ENCODE peak calls at places on chromosomes 7 and 10, in nine cellular contexts. B, M, X, A, J, R, L, G and P are unnamed samples.

GRCh38 chr7:2876031-2876862 is 32.1 kb upstream of the GNA12 start:
- DNase-seq in X (no peak), A (no peak), J (peak), R (no peak), G (peak), M (no peak), B (no peak), L (no peak), P (no peak)

GRCh38 chr10:49634053-49634660 is 20.3 kb downstream of the CHAT start:
- DNase-seq in G (no peak), B (no peak), L (peak), R (no peak), J (no peak), X (no peak), A (no peak), M (no peak), P (no peak)

GRCh38 chr7:17668122-17668521 is 272.2 kb downstream of the SNX13 start:
- DNase-seq in G (no peak), X (no peak), R (no peak), A (no peak), M (no peak), B (no peak), J (no peak), L (no peak), P (no peak)

GRCh38 chr7:151122276-151122675 is 36.0 kb downstream of the AGAP3 start:
- DNase-seq in M (no peak), J (no peak), A (no peak), X (no peak), B (no peak), L (peak), R (no peak), G (no peak), P (no peak)

GRCh38 chr7:30682131-30683083 is at the start of gene CRHR2:
- DNase-seq in J (no peak), M (no peak), G (no peak), A (no peak), R (no peak), X (no peak), L (no peak), B (peak), P (no peak)

GRCh38 chr7:134371536-134371935 is 54.8 kb upstream of the SLC35B4 start:
- DNase-seq in B (no peak), L (no peak), J (no peak), M (no peak), G (peak), X (no peak), R (no peak), A (no peak), P (no peak)

GRCh38 chr7:144436500-144436899 is 33.0 kb upstream of the NOBOX start:
- DNase-seq in J (no peak), L (no peak), B (no peak), M (no peak), R (no peak), X (no peak), A (no peak), G (no peak), P (no peak)

GRCh38 chr7:44279731-44280505 is 45.5 kb downstream of the CAMK2B start:
- DNase-seq in B (no peak), J (no peak), A (no peak), R (no peak), X (no peak), M (no peak), G (no peak), L (peak), P (no peak)

GRCh38 chr10:70672993-70673928 is 955 bp downstream of the ADAMTS14 start:
- DNase-seq in L (no peak), A (peak), G (no peak), J (peak), R (no peak), B (no peak), X (no peak), M (no peak), P (no peak)

GRCh38 chr10:72090326-72090725 is 2.0 kb upstream of the SPOCK2 start:
- DNase-seq in X (no peak), R (no peak), L (no peak), A (no peak), M (no peak), G (no peak), B (no peak), J (no peak), P (no peak)

GRCh38 chr7:29255199-29255838 is 60.7 kb downstream of the CHN2 start:
- DNase-seq in G (no peak), R (no peak), A (no peak), X (no peak), B (no peak), M (no peak), J (no peak), L (no peak), P (no peak)

GRCh38 chr10:57102234-57102633 is 741.2 kb upstream of the ZWINT start:
- DNase-seq in L (no peak), M (no peak), G (no peak), R (no peak), A (no peak), J (no peak), X (no peak), B (no peak), P (no peak)

GRCh38 chr7:114630186-114630824 is 215.7 kb downstream of the FOXP2 start:
- DNase-seq in B (no peak), R (no peak), J (no peak), L (no peak), G (peak), A (no peak), X (no peak), M (no peak), P (no peak)

GRCh38 chr7:21430575-21430954 is 2.7 kb downstream of the SP4 start:
- DNase-seq in B (no peak), M (no peak), A (no peak), R (no peak), G (peak), L (no peak), X (no peak), J (no peak), P (no peak)